ENCODE peak calls at places on chromosomes 2 and 18, in seven cellular contexts. G is IMR-90, N is fibroblast of villous mesenchyme, Y is tibial artery, X is stomach, T is AG10803, Q is neural progenitor cell. Z is an unnamed sample.

GRCh38 chr2:235539773-235540172 is 45.9 kb downstream of the AGAP1 start:
- DNase-seq in G (no peak), N (no peak), Y (no peak), X (no peak), T (no peak), Q (no peak), Z (no peak)

GRCh38 chr2:71950256-71951066 is 197.2 kb downstream of the CYP26B1 start:
- DNase-seq in G (no peak), N (no peak), Y (no peak), X (no peak), T (peak; percentile 77), Q (no peak), Z (peak; percentile 38)

GRCh38 chr2:174053285-174053684 is 88.1 kb upstream of the SP3 start:
- DNase-seq in G (no peak), N (no peak), Y (no peak), X (no peak), T (no peak), Q (peak; percentile 50), Z (no peak)

GRCh38 chr18:46073474-46074331 is 1.6 kb upstream of the PSTPIP2 start:
- DNase-seq in G (peak; percentile 69), N (peak; percentile 67), Y (no peak), X (peak; percentile 35), T (peak; percentile 57), Q (peak; percentile 67), Z (peak; percentile 82)

GRCh38 chr18:72826736-72827135 is 41.1 kb downstream of the NETO1 start:
- DNase-seq in G (no peak), N (no peak), Y (no peak), X (no peak), T (no peak), Q (peak; percentile 8), Z (no peak)

GRCh38 chr2:71578665-71579371 is 125.5 kb downstream of the DYSF start:
- DNase-seq in G (peak; percentile 7), N (peak; percentile 30), Y (peak; percentile 83), X (no peak), T (peak; percentile 59), Q (no peak), Z (peak; percentile 44)

GRCh38 chr2:127641133-127641532 is 4.8 kb upstream of the GPR17 start:
- DNase-seq in G (no peak), N (no peak), Y (no peak), X (no peak), T (no peak), Q (no peak), Z (no peak)

GRCh38 chr2:166365803-166366420 is 9.8 kb downstream of the SCN9A start:
- DNase-seq in G (no peak), N (no peak), Y (no peak), X (no peak), T (no peak), Q (no peak), Z (no peak)

GRCh38 chr2:37856101-37856751 is 68.9 kb upstream of the RMDN2 start:
- DNase-seq in G (no peak), N (peak; percentile 54), Y (no peak), X (no peak), T (no peak), Q (no peak), Z (peak; percentile 11)

GRCh38 chr18:13261658-13262357 is 43.2 kb downstream of the LDLRAD4 start:
- DNase-seq in G (no peak), N (no peak), Y (no peak), X (no peak), T (no peak), Q (no peak), Z (no peak)

GRCh38 chr18:8537400-8537799 is 71.8 kb upstream of the RAB12 start:
- DNase-seq in G (no peak), N (no peak), Y (no peak), X (no peak), T (no peak), Q (no peak), Z (no peak)

GRCh38 chr18:68925268-68925667 is 127.4 kb downstream of the CCDC102B start:
- DNase-seq in G (no peak), N (no peak), Y (no peak), X (no peak), T (peak; percentile 3), Q (peak; percentile 33), Z (peak; percentile 2)

GRCh38 chr2:72340665-72341064 is 193.0 kb upstream of the CYP26B1 start:
- DNase-seq in G (no peak), N (no peak), Y (no peak), X (no peak), T (peak; percentile 82), Q (peak; percentile 21), Z (peak; percentile 11)

GRCh38 chr2:111671426-111672150 is 212.4 kb downstream of the ANAPC1 start:
- DNase-seq in G (no peak), N (peak; percentile 28), Y (peak; percentile 79), X (peak; percentile 62), T (peak; percentile 70), Q (no peak), Z (peak; percentile 81)

GRCh38 chr18:52451851-52452250 is 111.9 kb downstream of the DCC start:
- DNase-seq in G (no peak), N (no peak), Y (no peak), X (no peak), T (no peak), Q (peak; percentile 7), Z (no peak)

GRCh38 chr18:6652098-6652497 is 77.4 kb upstream of the ARHGAP28 start:
- DNase-seq in G (no peak), N (no peak), Y (no peak), X (no peak), T (no peak), Q (no peak), Z (no peak)

GRCh38 chr2:233832869-233833812 is 21.2 kb downstream of the HJURP start:
- DNase-seq in G (peak; percentile 73), N (peak; percentile 63), Y (peak; percentile 56), X (peak; percentile 30), T (no peak), Q (peak; percentile 85), Z (peak; percentile 88)

GRCh38 chr18:76437011-76437410 is 58.0 kb downstream of the ZNF516 start:
- DNase-seq in G (no peak), N (no peak), Y (no peak), X (no peak), T (no peak), Q (no peak), Z (no peak)

GRCh38 chr18:79200546-79201268 is 131.5 kb downstream of the ATP9B start:
- DNase-seq in G (peak; percentile 25), N (peak; percentile 25), Y (no peak), X (no peak), T (peak; percentile 13), Q (peak; percentile 41), Z (peak; percentile 16)

GRCh38 chr18:35407871-35408481 is 30.8 kb upstream of the ZNF396 start:
- DNase-seq in G (peak; percentile 69), N (peak; percentile 81), Y (no peak), X (peak; percentile 39), T (peak; percentile 71), Q (peak; percentile 80), Z (peak; percentile 82)

GRCh38 chr2:39492095-39492590 is 55.1 kb upstream of the MAP4K3 start:
- DNase-seq in G (peak; percentile 98), N (peak; percentile 97), Y (no peak), X (no peak), T (peak; percentile 93), Q (no peak), Z (peak; percentile 98)

GRCh38 chr2:37653805-37654378 is 17.6 kb downstream of the CDC42EP3 start:
- DNase-seq in G (no peak), N (no peak), Y (peak; percentile 77), X (no peak), T (peak; percentile 43), Q (no peak), Z (no peak)

GRCh38 chr2:144304127-144304665 is 215.7 kb downstream of the ZEB2 start:
- DNase-seq in G (no peak), N (no peak), Y (no peak), X (no peak), T (no peak), Q (no peak), Z (no peak)

GRCh38 chr18:54415086-54415485 is 57.4 kb downstream of the C18orf54 start:
- DNase-seq in G (no peak), N (no peak), Y (no peak), X (no peak), T (no peak), Q (no peak), Z (no peak)

GRCh38 chr18:7754258-7754657 is 187.1 kb downstream of the PTPRM start:
- DNase-seq in G (peak; percentile 34), N (no peak), Y (no peak), X (no peak), T (no peak), Q (no peak), Z (no peak)

GRCh38 chr2:43067254-43068052 is 159.0 kb downstream of the ZFP36L2 start:
- DNase-seq in G (no peak), N (no peak), Y (peak; percentile 59), X (peak; percentile 16), T (no peak), Q (peak; percentile 47), Z (no peak)

GRCh38 chr2:106995560-106995959 is 109.6 kb upstream of the ST6GAL2 start:
- DNase-seq in G (no peak), N (peak; percentile 68), Y (no peak), X (no peak), T (peak; percentile 42), Q (no peak), Z (peak; percentile 74)

GRCh38 chr2:51710222-51710621 is 678.3 kb upstream of the NRXN1 start:
- DNase-seq in G (no peak), N (no peak), Y (no peak), X (no peak), T (no peak), Q (peak; percentile 59), Z (no peak)
- H3K4me3 ChIP-seq in G (no peak overlapping the region), N (no peak overlapping the region), Y (no peak overlapping the region), X (no peak overlapping the region), T (no peak overlapping the region), Q (no peak overlapping the region), Z (no peak overlapping the region)

GRCh38 chr2:142981069-142981378 is 103.6 kb downstream of the KYNU start:
- DNase-seq in G (no peak), N (no peak), Y (no peak), X (no peak), T (no peak), Q (no peak), Z (no peak)
- TF ChIP-seq CTCF in G (no peak), N (no peak), Y (no peak), X (no peak), T (no peak), Q (no peak), Z (no peak)

DNA sequence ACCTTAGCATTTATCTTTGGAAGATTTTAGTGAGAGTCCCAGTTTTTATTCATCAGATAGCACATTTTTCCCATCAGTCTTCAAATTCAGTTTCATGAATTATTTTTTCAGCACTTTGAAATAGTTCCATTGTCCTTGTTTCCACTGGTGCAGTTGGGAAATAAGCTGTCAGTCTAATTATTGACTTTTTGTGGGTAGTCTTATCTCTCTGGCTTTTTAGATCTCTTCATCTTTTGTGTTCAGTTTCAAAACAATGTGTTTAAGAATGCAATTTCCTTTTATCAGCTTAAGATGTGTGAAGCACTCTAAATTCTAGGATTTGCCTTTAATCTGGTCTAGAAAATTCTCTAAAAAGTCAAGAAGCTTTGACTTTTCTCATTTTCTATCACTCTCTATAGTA is 70.5 kb downstream of the GFPT1 start:
- DNase-seq in G (no peak), N (no peak), Y (no peak), X (no peak), T (no peak), Q (no peak), Z (no peak)
- H3K4me3 ChIP-seq in G (no peak overlapping the region), N (no peak overlapping the region), Y (no peak overlapping the region), X (no peak overlapping the region), T (no peak overlapping the region), Q (no peak overlapping the region), Z (no peak overlapping the region)

DNA sequence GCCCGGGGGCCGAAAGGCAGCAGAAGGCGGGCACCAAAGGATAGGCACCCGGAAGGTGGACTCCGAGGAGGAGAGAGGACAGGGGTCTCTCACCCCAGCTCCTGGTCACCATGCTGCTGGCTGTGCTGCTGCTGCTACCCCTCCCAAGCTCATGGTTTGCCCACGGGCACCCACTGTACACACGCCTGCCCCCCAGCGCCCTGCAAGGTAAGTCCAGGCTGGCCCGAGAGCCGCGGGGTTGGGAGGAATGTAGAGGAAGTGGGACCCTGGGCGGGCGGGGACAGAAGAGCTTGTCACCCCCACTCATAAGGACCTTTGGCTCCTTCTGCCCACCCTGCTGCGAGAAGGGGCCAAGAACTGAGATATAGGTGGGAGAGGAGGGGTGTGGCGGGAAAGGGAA is 301 bp downstream of the PRSS56 start:
- DNase-seq in G (no peak), N (no peak), Y (no peak), X (no peak), T (no peak), Q (no peak), Z (no peak)
- TF ChIP-seq CTCF in G (no peak), N (no peak), Y (no peak), X (no peak), T (no peak), Q (no peak), Z (no peak)

Z was measured in fibroblast of the aortic adventitia.